ENCODE peak calls at places on chromosomes 1 and 21, in nine cellular contexts. C is sigmoid colon, N is uterus, J is body of pancreas, E is astrocyte of the cerebellum, P is fibroblast of mammary gland, V is neural progenitor cell, F is AG09319, G is GM13976. R is an unnamed sample.

GRCh38 chr1:88062650-88063153 is 621.4 kb upstream of the PKN2 start:
- DNase-seq in C (no peak), N (no peak), J (no peak), E (no peak), P (no peak), V (no peak), F (no peak), G (no peak), R (no peak)

GRCh38 chr1:12001996-12002493 is 17.3 kb upstream of the MIIP start:
- DNase-seq in C (no peak), N (no peak), J (no peak), E (peak; percentile 13), P (no peak), V (no peak), F (no peak), G (no peak), R (no peak)

GRCh38 chr21:46100426-46100825 is 2.5 kb downstream of the COL6A2 start:
- DNase-seq in C (peak; percentile 34), N (no peak), J (no peak), E (no peak), P (peak; percentile 85), V (no peak), F (no peak), G (no peak), R (no peak)

GRCh38 chr1:154736840-154737239 is 128.9 kb upstream of the ADAR start:
- DNase-seq in C (no peak), N (peak; percentile 52), J (no peak), E (no peak), P (peak; percentile 74), V (no peak), F (no peak), G (no peak), R (no peak)

GRCh38 chr1:171801395-171801990 is 20.0 kb downstream of the METTL13 start:
- DNase-seq in C (no peak), N (no peak), J (no peak), E (peak; percentile 40), P (peak; percentile 57), V (peak; percentile 73), F (no peak), G (peak; percentile 50), R (no peak)

GRCh38 chr1:165634154-165634921 is 3.3 kb downstream of the MGST3 start:
- DNase-seq in C (no peak), N (no peak), J (no peak), E (no peak), P (no peak), V (no peak), F (no peak), G (no peak), R (no peak)

GRCh38 chr1:64941466-64942117 is 24.8 kb downstream of the JAK1 start:
- DNase-seq in C (no peak), N (no peak), J (no peak), E (no peak), P (no peak), V (no peak), F (no peak), G (no peak), R (no peak)

GRCh38 chr1:47436979-47437517 is 796 bp upstream of the FOXD2 start:
- DNase-seq in C (no peak), N (no peak), J (peak; percentile 30), E (no peak), P (peak; percentile 39), V (peak; percentile 58), F (no peak), G (peak; percentile 68), R (no peak)

GRCh38 chr1:24069817-24070216 is 42.1 kb downstream of the MYOM3 start:
- DNase-seq in C (no peak), N (no peak), J (no peak), E (no peak), P (no peak), V (no peak), F (no peak), G (no peak), R (no peak)

GRCh38 chr1:204102719-204103118 is 29.8 kb downstream of the SOX13 start:
- DNase-seq in C (no peak), N (no peak), J (no peak), E (no peak), P (no peak), V (no peak), F (no peak), G (no peak), R (no peak)

GRCh38 chr1:23368562-23369334 is 888 bp downstream of the ZNF436 start:
- DNase-seq in C (peak; percentile 96), N (peak; percentile 87), J (peak; percentile 89), E (peak; percentile 65), P (peak; percentile 85), V (peak; percentile 99), F (peak; percentile 78), G (peak; percentile 92), R (peak; percentile 79)

GRCh38 chr21:33813832-33814231 is 101.8 kb downstream of the ATP5PO start:
- DNase-seq in C (no peak), N (no peak), J (no peak), E (no peak), P (no peak), V (no peak), F (no peak), G (no peak), R (no peak)

GRCh38 chr1:199553104-199553503 is 474.4 kb upstream of the NR5A2 start:
- DNase-seq in C (no peak), N (no peak), J (no peak), E (no peak), P (no peak), V (no peak), F (no peak), G (no peak), R (no peak)

GRCh38 chr1:199550384-199551067 is 477.0 kb upstream of the NR5A2 start:
- DNase-seq in C (no peak), N (no peak), J (no peak), E (peak; percentile 44), P (peak; percentile 14), V (no peak), F (no peak), G (no peak), R (no peak)

GRCh38 chr1:199549424-199549823 is 478.1 kb upstream of the NR5A2 start:
- DNase-seq in C (no peak), N (no peak), J (no peak), E (no peak), P (no peak), V (no peak), F (no peak), G (no peak), R (no peak)

GRCh38 chr1:199546323-199546722 is 481.2 kb upstream of the NR5A2 start:
- DNase-seq in C (no peak), N (no peak), J (no peak), E (no peak), P (peak; percentile 60), V (no peak), F (no peak), G (no peak), R (no peak)

DNA sequence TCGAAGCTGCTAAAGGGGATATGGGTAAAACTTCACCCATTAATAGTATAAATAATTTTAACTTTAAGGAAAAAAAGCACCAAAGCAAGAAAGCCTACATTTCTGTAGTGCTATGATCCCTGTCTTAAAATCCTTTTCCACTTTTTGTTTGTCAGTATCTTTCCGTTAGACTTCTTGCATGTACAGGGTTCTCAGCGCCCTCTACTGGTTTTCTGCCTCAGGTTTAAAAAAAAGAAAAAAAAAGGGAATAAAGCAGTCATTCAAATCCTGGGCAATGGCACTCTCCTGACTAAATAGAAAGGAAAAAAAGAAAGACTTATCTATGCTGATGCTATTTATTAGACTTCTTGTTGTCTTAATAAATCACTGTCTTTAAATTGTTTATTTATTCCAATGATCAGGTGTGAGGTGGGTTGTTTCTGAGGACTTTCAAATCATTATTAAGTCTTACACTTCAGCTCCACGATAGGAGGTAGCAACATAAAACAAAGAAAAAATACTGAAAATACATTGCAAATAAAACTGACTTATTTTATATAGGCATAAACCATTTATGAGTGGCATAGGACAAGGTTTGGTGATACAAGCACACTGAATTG is 475.4 kb upstream of the NR5A2 start:
- DNase-seq in C (no peak), N (no peak), J (peak; percentile 37), E (peak; percentile 74), P (peak; percentile 63), V (peak; percentile 77), F (peak; percentile 27), G (peak; percentile 31), R (peak; percentile 12)
- TF ChIP-seq CTCF in C (no peak), N (no peak), J (peak; percentile 70), E (peak; percentile 82), P (peak; percentile 78), V (peak; percentile 93), F (peak; percentile 85), G (peak; percentile 50), R (peak; percentile 89)

GRCh38 chr1:51044199-51044598 is 57.8 kb upstream of the C1orf185 start:
- DNase-seq in C (no peak), N (no peak), J (no peak), E (no peak), P (peak; percentile 12), V (no peak), F (no peak), G (no peak), R (no peak)

GRCh38 chr1:51048021-51048420 is 54.0 kb upstream of the C1orf185 start:
- DNase-seq in C (no peak), N (no peak), J (no peak), E (no peak), P (no peak), V (no peak), F (no peak), G (no peak), R (no peak)

GRCh38 chr1:51048670-51049069 is 53.4 kb upstream of the C1orf185 start:
- DNase-seq in C (no peak), N (no peak), J (no peak), E (no peak), P (no peak), V (no peak), F (no peak), G (no peak), R (no peak)

GRCh38 chr1:51044834-51045233 is 57.2 kb upstream of the C1orf185 start:
- DNase-seq in C (no peak), N (no peak), J (no peak), E (no peak), P (peak; percentile 35), V (no peak), F (no peak), G (peak; percentile 31), R (no peak)
- TF ChIP-seq CTCF in C (no peak), N (peak; percentile 26), J (peak; percentile 48), E (no peak), P (peak; percentile 25), V (no peak), F (no peak), G (peak; percentile 16), R (no peak)

DNA sequence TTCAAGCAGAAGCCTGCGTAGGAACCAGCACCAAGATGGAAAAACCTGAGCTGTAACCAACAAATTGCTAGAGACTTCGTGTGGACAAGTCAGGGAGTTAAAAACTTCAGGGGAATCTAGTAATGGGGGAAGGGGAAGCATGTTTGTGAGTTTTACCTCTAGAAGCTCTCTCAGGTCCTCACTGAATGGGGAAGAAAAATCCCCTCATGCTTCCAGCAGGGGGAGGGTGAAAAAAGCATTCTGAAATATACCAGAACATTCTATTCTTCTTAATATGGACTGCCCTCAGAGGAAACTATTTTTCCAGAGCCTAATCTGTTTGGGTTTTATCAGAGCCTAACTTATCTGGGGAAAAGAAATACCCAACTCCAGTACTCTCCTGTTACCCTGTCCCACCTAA is 28.6 kb downstream of the GNG12 start:
- DNase-seq in C (no peak), N (no peak), J (no peak), E (no peak), P (no peak), V (no peak), F (no peak), G (no peak), R (no peak)
- TF ChIP-seq CTCF in C (no peak), N (no peak), J (no peak), E (no peak), P (peak; percentile 24), V (peak; percentile 31), F (no peak), G (no peak), R (peak; percentile 24)

GRCh38 chr1:6987940-6988339 is 202.7 kb downstream of the CAMTA1 start:
- DNase-seq in C (no peak), N (no peak), J (no peak), E (no peak), P (no peak), V (no peak), F (no peak), G (no peak), R (no peak)
- TF ChIP-seq CTCF in C (no peak), N (no peak), J (no peak), E (no peak), P (no peak), V (peak; percentile 38), F (no peak), G (no peak), R (no peak)

R was measured in progenitor cell of endocrine pancreas.